ENCODE peak calls at places on chromosome 14, in seven cellular contexts. B is sigmoid colon; L is CD4-positive, alpha-beta memory T cell; U is left lung; C is neural progenitor cell; E is naive thymus-derived CD4-positive, alpha-beta T cell; X is CD8-positive, alpha-beta T cell. P is an unnamed sample. For H3K4me1, the result is how much of the 10 kb centered on the place peaks cover.

GRCh38 chr14:35365130-35366047 is 39.2 kb downstream of the NFKBIA start:
- DNase-seq in B (peak), L (no peak), U (peak), C (no peak), E (no peak), X (peak), P (no peak)

GRCh38 chr14:26427059-26427458 is 170.8 kb downstream of the NOVA1 start:
- DNase-seq in B (no peak), L (no peak), U (no peak), C (no peak), E (no peak), X (no peak), P (no peak)

GRCh38 chr14:41280745-41281144 is 325.9 kb upstream of the LRFN5 start:
- DNase-seq in B (no peak), L (no peak), U (no peak), C (peak), E (no peak), X (no peak), P (no peak)

GRCh38 chr14:26855051-26855753 is 257.4 kb upstream of the NOVA1 start:
- DNase-seq in B (no peak), L (no peak), U (no peak), C (no peak), E (no peak), X (no peak), P (no peak)

GRCh38 chr14:88841741-88842140 is 17.3 kb downstream of the TTC8 start:
- DNase-seq in B (no peak), L (no peak), U (no peak), C (no peak), E (no peak), X (no peak), P (no peak)

GRCh38 chr14:54194501-54194900 is 202.3 kb upstream of the CDKN3 start:
- DNase-seq in B (no peak), L (no peak), U (no peak), C (no peak), E (no peak), X (no peak), P (no peak)

GRCh38 chr14:71049435-71050147 is 142.3 kb downstream of the PCNX1 start:
- DNase-seq in B (no peak), L (no peak), U (no peak), C (no peak), E (no peak), X (no peak), P (no peak)

GRCh38 chr14:100117647-100118376 is 41.6 kb downstream of the DEGS2 start:
- DNase-seq in B (no peak), L (no peak), U (no peak), C (no peak), E (no peak), X (no peak), P (no peak)

GRCh38 chr14:69045857-69046351 is 66.8 kb upstream of the ACTN1 start:
- DNase-seq in B (no peak), L (no peak), U (peak), C (no peak), E (no peak), X (no peak), P (no peak)

GRCh38 chr14:67260114-67260513 is 18.9 kb downstream of the PALS1 start:
- DNase-seq in B (no peak), L (no peak), U (no peak), C (no peak), E (no peak), X (no peak), P (no peak)

GRCh38 chr14:96624661-96625435 is 122.7 kb downstream of the PAPOLA start:
- DNase-seq in B (no peak), L (no peak), U (no peak), C (peak), E (no peak), X (no peak), P (no peak)

GRCh38 chr14:36238666-36239363 is 62.3 kb upstream of the PTCSC3 start:
- DNase-seq in B (no peak), L (no peak), U (peak), C (no peak), E (no peak), X (no peak), P (no peak)

GRCh38 chr14:54488318-54488645 is 498 bp downstream of the GMFB start:
- DNase-seq in B (no peak), L (no peak), U (no peak), C (no peak), E (no peak), X (no peak), P (no peak)

GRCh38 chr14:88934231-88934898 is 109.9 kb downstream of the TTC8 start:
- DNase-seq in B (no peak), L (no peak), U (no peak), C (no peak), E (no peak), X (no peak), P (no peak)

GRCh38 chr14:79971330-79971729 is 240.0 kb downstream of the DIO2 start:
- DNase-seq in B (no peak), L (no peak), U (no peak), C (no peak), E (no peak), X (no peak), P (no peak)

GRCh38 chr14:96150214-96150613 is 54.4 kb upstream of the BDKRB2 start:
- DNase-seq in B (no peak), L (no peak), U (no peak), C (no peak), E (no peak), X (no peak), P (no peak)

GRCh38 chr14:20413785-20414117 is 450 bp upstream of the TEP1 start:
- DNase-seq in B (no peak), L (peak), U (no peak), C (peak), E (peak), X (no peak), P (no peak)

GRCh38 chr14:91119556-91120311 is 5.9 kb downstream of the DGLUCY start:
- DNase-seq in B (no peak), L (no peak), U (no peak), C (no peak), E (no peak), X (no peak), P (no peak)

GRCh38 chr14:32300146-32300545 is 29.0 kb upstream of the AKAP6 start:
- DNase-seq in B (no peak), L (no peak), U (no peak), C (peak), E (no peak), X (no peak), P (no peak)

GRCh38 chr14:45838597-45838996 is 585.6 kb upstream of the MIS18BP1 start:
- DNase-seq in B (no peak), L (no peak), U (no peak), C (peak), E (no peak), X (no peak), P (no peak)

GRCh38 chr14:86346818-86347384 is 817.0 kb downstream of the FLRT2 start:
- DNase-seq in B (no peak), L (no peak), U (no peak), C (no peak), E (no peak), X (no peak), P (no peak)

GRCh38 chr14:20757963-20758362 is 10.2 kb upstream of the EDDM3B start:
- DNase-seq in B (no peak), L (peak), U (no peak), C (peak), E (peak), X (peak), P (no peak)

GRCh38 chr14:68884031-68885030 is 91.5 kb upstream of the ZFP36L1 start:
- DNase-seq in B (peak), L (no peak), U (peak), C (no peak), E (no peak), X (no peak), P (no peak)

GRCh38 chr14:99169776-99170356 is 102.1 kb downstream of the BCL11B start:
- DNase-seq in B (peak), L (no peak), U (no peak), C (peak), E (no peak), X (no peak), P (no peak)

GRCh38 chr14:52253503-52253902 is 14.0 kb upstream of the PTGDR start:
- DNase-seq in B (no peak), L (no peak), U (no peak), C (peak), E (no peak), X (no peak), P (no peak)

GRCh38 chr14:78970677-78971076 is 800.5 kb downstream of the NRXN3 start:
- DNase-seq in B (no peak), L (no peak), U (no peak), C (peak), E (no peak), X (no peak), P (no peak)

GRCh38 chr14:66652736-66653135 is 144.8 kb downstream of the GPHN start:
- DNase-seq in B (no peak), L (no peak), U (no peak), C (peak), E (no peak), X (no peak), P (no peak)

GRCh38 chr14:77458249-77458950 is 507 bp downstream of the AHSA1 start:
- DNase-seq in B (no peak), L (peak), U (peak), C (peak), E (peak), X (peak), P (peak)

GRCh38 chr14:62301076-62301475 is 538.9 kb downstream of the SNAPC1 start:
- DNase-seq in B (no peak), L (no peak), U (no peak), C (no peak), E (no peak), X (no peak), P (no peak)

GRCh38 chr14:58639842-58640484 is 2.2 kb downstream of the DACT1 start:
- DNase-seq in B (no peak), L (no peak), U (no peak), C (peak), E (peak), X (no peak), P (no peak)

GRCh38 chr14:103692871-103693270 is 22.4 kb downstream of the XRCC3 start:
- DNase-seq in B (no peak), L (no peak), U (no peak), C (no peak), E (no peak), X (no peak), P (no peak)

GRCh38 chr14:33794791-33795300 is 156.0 kb downstream of the EGLN3 start:
- DNase-seq in B (no peak), L (no peak), U (no peak), C (no peak), E (no peak), X (no peak), P (no peak)

GRCh38 chr14:36194645-36195044 is 18.1 kb upstream of the PTCSC3 start:
- DNase-seq in B (no peak), L (no peak), U (no peak), C (no peak), E (no peak), X (no peak), P (no peak)

GRCh38 chr14:75531660-75532317 is 9.5 kb downstream of the BATF start:
- DNase-seq in B (no peak), L (no peak), U (no peak), C (no peak), E (no peak), X (no peak), P (no peak)

GRCh38 chr14:31911160-31911559 is 165.9 kb upstream of the ARHGAP5 start:
- DNase-seq in B (no peak), L (no peak), U (no peak), C (no peak), E (no peak), X (no peak), P (no peak)

GRCh38 chr14:95424533-95424932 is 91.9 kb downstream of the SYNE3 start:
- DNase-seq in B (no peak), L (no peak), U (no peak), C (no peak), E (no peak), X (no peak), P (no peak)

GRCh38 chr14:94893411-94894160 is 123.7 kb upstream of the GSC start:
- DNase-seq in B (no peak), L (no peak), U (no peak), C (peak), E (no peak), X (no peak), P (no peak)

GRCh38 chr14:22547309-22547947 is 41.6 kb downstream of the DAD1 start:
- DNase-seq in B (no peak), L (no peak), U (no peak), C (no peak), E (no peak), X (no peak), P (no peak)

GRCh38 chr14:59004012-59004411 is 184.5 kb upstream of the DAAM1 start:
- DNase-seq in B (no peak), L (no peak), U (no peak), C (peak), E (no peak), X (no peak), P (no peak)

GRCh38 chr14:92932448-92933395 is 9.8 kb downstream of the CHGA start:
- DNase-seq in B (no peak), L (no peak), U (no peak), C (no peak), E (no peak), X (no peak), P (no peak)
- H3K4me1 ChIP-seq in B (under half), L (under half), U (under half), C (under half), E (under half), X (under half), P (under half)

GRCh38 chr14:102594514-102595175 is 2.2 kb downstream of the RCOR1 start:
- DNase-seq in B (peak), L (peak), U (peak), C (peak), E (peak), X (peak), P (peak)
- H3K27ac ChIP-seq in B (peak), L (no peak), U (peak), C (no peak), E (no peak), X (no peak), P (no peak)

GRCh38 chr14:60946773-60947172 is 34.1 kb downstream of the TRMT5 start:
- DNase-seq in B (no peak), L (no peak), U (no peak), C (no peak), E (no peak), X (no peak), P (no peak)
- H3K4me3 ChIP-seq in B (no peak), L (no peak), U (no peak), C (no peak), E (no peak), X (no peak), P (no peak)

GRCh38 chr14:23894687-23895419 is 58.7 kb upstream of the DHRS4 start:
- DNase-seq in B (no peak), L (no peak), U (no peak), C (no peak), E (no peak), X (no peak), P (no peak)

GRCh38 chr14:23899788-23900187 is 53.8 kb upstream of the DHRS4 start:
- DNase-seq in B (no peak), L (no peak), U (no peak), C (no peak), E (no peak), X (no peak), P (no peak)

GRCh38 chr14:23895480-23895879 is 58.1 kb upstream of the DHRS4 start:
- DNase-seq in B (no peak), L (no peak), U (no peak), C (no peak), E (no peak), X (no peak), P (no peak)
- H3K4me1 ChIP-seq in B (under half), L (under half), U (under half), C (under half), E (under half), X (under half), P (under half)

GRCh38 chr14:72802588-72802946 is 91.3 kb downstream of the DPF3 start:
- DNase-seq in B (no peak), L (no peak), U (no peak), C (no peak), E (no peak), X (no peak), P (no peak)
- H3K27ac ChIP-seq in B (no peak), L (no peak), U (no peak), C (no peak), E (no peak), X (no peak), P (no peak)

GRCh38 chr14:105087963-105088811 is 23.0 kb upstream of the GPR132 start:
- DNase-seq in B (peak), L (no peak), U (peak), C (peak), E (no peak), X (no peak), P (no peak)
- H3K4me3 ChIP-seq in B (peak), L (no peak), U (peak), C (peak), E (no peak), X (peak), P (no peak)

P was measured in CD4-positive, CD25-positive, alpha-beta regulatory T cell.